ENCODE peak calls at places on chromosomes 1 and 21, in nine cellular contexts. One of them, this sample, is unnamed.

GRCh38 chr1:163170331-163170730 is 32.4 kb downstream of the RGS5 start:
- DNase-seq in mesenchymal stem cell: no peak
- DNase-seq in MM.1S: no peak
- DNase-seq in HCT116: no peak
- DNase-seq in neural progenitor cell: no peak
- DNase-seq in mesendoderm: no peak
- DNase-seq in endodermal cell: no peak
- DNase-seq in fibroblast of lung: peak; percentile 63
- DNase-seq in IMR-90: peak; percentile 18
- DNase-seq in this sample: no peak

GRCh38 chr1:14598007-14598497 is 433 bp upstream of the KAZN start:
- DNase-seq in mesenchymal stem cell: no peak
- DNase-seq in MM.1S: no peak
- DNase-seq in HCT116: no peak
- DNase-seq in neural progenitor cell: peak; percentile 67
- DNase-seq in mesendoderm: peak; percentile 62
- DNase-seq in endodermal cell: peak; percentile 81
- DNase-seq in fibroblast of lung: no peak
- DNase-seq in IMR-90: no peak
- DNase-seq in this sample: no peak

GRCh38 chr1:208081972-208082371 is 162.2 kb downstream of the PLXNA2 start:
- DNase-seq in mesenchymal stem cell: no peak
- DNase-seq in MM.1S: no peak
- DNase-seq in HCT116: no peak
- DNase-seq in neural progenitor cell: peak; percentile 75
- DNase-seq in mesendoderm: peak; percentile 51
- DNase-seq in endodermal cell: peak; percentile 75
- DNase-seq in fibroblast of lung: peak; percentile 16
- DNase-seq in IMR-90: no peak
- DNase-seq in this sample: no peak

GRCh38 chr1:94105957-94106529 is 14.9 kb downstream of the ABCA4 start:
- DNase-seq in mesenchymal stem cell: no peak
- DNase-seq in MM.1S: peak; percentile 61
- DNase-seq in HCT116: no peak
- DNase-seq in neural progenitor cell: no peak
- DNase-seq in mesendoderm: no peak
- DNase-seq in endodermal cell: no peak
- DNase-seq in fibroblast of lung: peak; percentile 60
- DNase-seq in IMR-90: peak; percentile 46
- DNase-seq in this sample: no peak

GRCh38 chr1:183920651-183921050 is 115.7 kb downstream of the RGL1 start:
- DNase-seq in mesenchymal stem cell: no peak
- DNase-seq in MM.1S: no peak
- DNase-seq in HCT116: no peak
- DNase-seq in neural progenitor cell: no peak
- DNase-seq in mesendoderm: no peak
- DNase-seq in endodermal cell: no peak
- DNase-seq in fibroblast of lung: no peak
- DNase-seq in IMR-90: no peak
- DNase-seq in this sample: no peak

GRCh38 chr1:175708787-175709186 is 34.6 kb downstream of the TNR start:
- DNase-seq in mesenchymal stem cell: peak; percentile 4
- DNase-seq in MM.1S: peak; percentile 13
- DNase-seq in HCT116: no peak
- DNase-seq in neural progenitor cell: no peak
- DNase-seq in mesendoderm: no peak
- DNase-seq in endodermal cell: no peak
- DNase-seq in fibroblast of lung: no peak
- DNase-seq in IMR-90: no peak
- DNase-seq in this sample: peak; percentile 17

GRCh38 chr1:109776206-109776835 is 12.6 kb upstream of the EPS8L3 start:
- DNase-seq in mesenchymal stem cell: no peak
- DNase-seq in MM.1S: no peak
- DNase-seq in HCT116: no peak
- DNase-seq in neural progenitor cell: no peak
- DNase-seq in mesendoderm: no peak
- DNase-seq in endodermal cell: peak; percentile 39
- DNase-seq in fibroblast of lung: no peak
- DNase-seq in IMR-90: no peak
- DNase-seq in this sample: no peak

GRCh38 chr1:44759077-44759476 is 16.3 kb upstream of the RPS8 start:
- DNase-seq in mesenchymal stem cell: no peak
- DNase-seq in MM.1S: no peak
- DNase-seq in HCT116: no peak
- DNase-seq in neural progenitor cell: no peak
- DNase-seq in mesendoderm: no peak
- DNase-seq in endodermal cell: no peak
- DNase-seq in fibroblast of lung: no peak
- DNase-seq in IMR-90: no peak
- DNase-seq in this sample: no peak

GRCh38 chr1:203968728-203969127 is 104.2 kb upstream of the SOX13 start:
- DNase-seq in mesenchymal stem cell: no peak
- DNase-seq in MM.1S: no peak
- DNase-seq in HCT116: no peak
- DNase-seq in neural progenitor cell: no peak
- DNase-seq in mesendoderm: no peak
- DNase-seq in endodermal cell: no peak
- DNase-seq in fibroblast of lung: no peak
- DNase-seq in IMR-90: no peak
- DNase-seq in this sample: no peak

GRCh38 chr1:98030483-98030882 is 109.6 kb upstream of the DPYD start:
- DNase-seq in mesenchymal stem cell: peak; percentile 18
- DNase-seq in MM.1S: no peak
- DNase-seq in HCT116: no peak
- DNase-seq in neural progenitor cell: no peak
- DNase-seq in mesendoderm: no peak
- DNase-seq in endodermal cell: no peak
- DNase-seq in fibroblast of lung: peak; percentile 88
- DNase-seq in IMR-90: peak; percentile 87
- DNase-seq in this sample: peak; percentile 89

GRCh38 chr1:28512058-28512611 is 6.3 kb downstream of the RCC1 start:
- DNase-seq in mesenchymal stem cell: peak; percentile 31
- DNase-seq in MM.1S: no peak
- DNase-seq in HCT116: no peak
- DNase-seq in neural progenitor cell: no peak
- DNase-seq in mesendoderm: peak; percentile 74
- DNase-seq in endodermal cell: peak; percentile 62
- DNase-seq in fibroblast of lung: no peak
- DNase-seq in IMR-90: peak; percentile 37
- DNase-seq in this sample: no peak

GRCh38 chr1:32246888-32247273 is at the start of gene FAM167B:
- DNase-seq in mesenchymal stem cell: no peak
- DNase-seq in MM.1S: no peak
- DNase-seq in HCT116: no peak
- DNase-seq in neural progenitor cell: no peak
- DNase-seq in mesendoderm: no peak
- DNase-seq in endodermal cell: no peak
- DNase-seq in fibroblast of lung: peak; percentile 72
- DNase-seq in IMR-90: peak; percentile 71
- DNase-seq in this sample: peak; percentile 56

GRCh38 chr1:85581802-85582686 is 1.5 kb downstream of the CCN1 start:
- DNase-seq in mesenchymal stem cell: peak; percentile 82
- DNase-seq in MM.1S: no peak
- DNase-seq in HCT116: no peak
- DNase-seq in neural progenitor cell: peak; percentile 66
- DNase-seq in mesendoderm: peak; percentile 86
- DNase-seq in endodermal cell: peak; percentile 78
- DNase-seq in fibroblast of lung: peak; percentile 79
- DNase-seq in IMR-90: peak; percentile 76
- DNase-seq in this sample: peak; percentile 89

GRCh38 chr1:16208270-16208987 is 4.0 kb downstream of the ARHGEF19 start:
- DNase-seq in mesenchymal stem cell: peak; percentile 36
- DNase-seq in MM.1S: no peak
- DNase-seq in HCT116: no peak
- DNase-seq in neural progenitor cell: no peak
- DNase-seq in mesendoderm: no peak
- DNase-seq in endodermal cell: no peak
- DNase-seq in fibroblast of lung: peak; percentile 52
- DNase-seq in IMR-90: peak; percentile 31
- DNase-seq in this sample: peak; percentile 22
- H3K4me3 ChIP-seq in mesenchymal stem cell: no peak overlapping the region
- H3K4me3 ChIP-seq in MM.1S: no peak overlapping the region
- H3K4me3 ChIP-seq in HCT116: peak overlapping the region; percentile 88
- H3K4me3 ChIP-seq in neural progenitor cell: no peak overlapping the region
- H3K4me3 ChIP-seq in mesendoderm: no peak overlapping the region
- H3K4me3 ChIP-seq in endodermal cell: no peak overlapping the region
- H3K4me3 ChIP-seq in fibroblast of lung: no peak overlapping the region
- H3K4me3 ChIP-seq in IMR-90: no peak overlapping the region
- H3K4me3 ChIP-seq in this sample: no peak overlapping the region

GRCh38 chr1:227244339-227245118 is 73.8 kb downstream of the CDC42BPA start:
- DNase-seq in mesenchymal stem cell: no peak
- DNase-seq in MM.1S: no peak
- DNase-seq in HCT116: no peak
- DNase-seq in neural progenitor cell: no peak
- DNase-seq in mesendoderm: no peak
- DNase-seq in endodermal cell: no peak
- DNase-seq in fibroblast of lung: no peak
- DNase-seq in IMR-90: no peak
- DNase-seq in this sample: no peak
- H3K27ac ChIP-seq in mesenchymal stem cell: no peak overlapping the region
- H3K27ac ChIP-seq in MM.1S: no peak overlapping the region
- H3K27ac ChIP-seq in HCT116: peak overlapping the region; percentile 2
- H3K27ac ChIP-seq in neural progenitor cell: no peak overlapping the region
- H3K27ac ChIP-seq in mesendoderm: no peak overlapping the region
- H3K27ac ChIP-seq in endodermal cell: no peak overlapping the region
- H3K27ac ChIP-seq in fibroblast of lung: no peak overlapping the region
- H3K27ac ChIP-seq in IMR-90: no peak overlapping the region
- H3K27ac ChIP-seq in this sample: no peak overlapping the region

GRCh38 chr21:39885119-39885848 is 18.0 kb downstream of the PCP4 start:
- DNase-seq in mesenchymal stem cell: no peak
- DNase-seq in MM.1S: no peak
- DNase-seq in HCT116: no peak
- DNase-seq in neural progenitor cell: peak; percentile 47
- DNase-seq in mesendoderm: no peak
- DNase-seq in endodermal cell: no peak
- DNase-seq in fibroblast of lung: peak; percentile 21
- DNase-seq in IMR-90: no peak
- DNase-seq in this sample: no peak
- H3K9ac ChIP-seq in mesenchymal stem cell: no peak overlapping the region
- H3K9ac ChIP-seq in MM.1S: no peak overlapping the region
- H3K9ac ChIP-seq in HCT116: no peak overlapping the region
- H3K9ac ChIP-seq in neural progenitor cell: no peak overlapping the region
- H3K9ac ChIP-seq in mesendoderm: no peak overlapping the region
- H3K9ac ChIP-seq in endodermal cell: no peak overlapping the region
- H3K9ac ChIP-seq in fibroblast of lung: no peak overlapping the region
- H3K9ac ChIP-seq in IMR-90: no peak overlapping the region
- H3K9ac ChIP-seq in this sample: no peak overlapping the region

GRCh38 chr1:226622012-226622411 is 73.4 kb downstream of the STUM start:
- DNase-seq in mesenchymal stem cell: no peak
- DNase-seq in MM.1S: no peak
- DNase-seq in HCT116: no peak
- DNase-seq in neural progenitor cell: no peak
- DNase-seq in mesendoderm: no peak
- DNase-seq in endodermal cell: no peak
- DNase-seq in fibroblast of lung: no peak
- DNase-seq in IMR-90: no peak
- DNase-seq in this sample: no peak

GRCh38 chr1:226617109-226617508 is 68.5 kb downstream of the STUM start:
- DNase-seq in mesenchymal stem cell: no peak
- DNase-seq in MM.1S: no peak
- DNase-seq in HCT116: no peak
- DNase-seq in neural progenitor cell: no peak
- DNase-seq in mesendoderm: no peak
- DNase-seq in endodermal cell: peak; percentile 27
- DNase-seq in fibroblast of lung: no peak
- DNase-seq in IMR-90: no peak
- DNase-seq in this sample: no peak

GRCh38 chr1:226618380-226618779 is 69.8 kb downstream of the STUM start:
- DNase-seq in mesenchymal stem cell: no peak
- DNase-seq in MM.1S: no peak
- DNase-seq in HCT116: no peak
- DNase-seq in neural progenitor cell: no peak
- DNase-seq in mesendoderm: no peak
- DNase-seq in endodermal cell: peak; percentile 29
- DNase-seq in fibroblast of lung: no peak
- DNase-seq in IMR-90: no peak
- DNase-seq in this sample: no peak

GRCh38 chr1:226616636-226617035 is 68.1 kb downstream of the STUM start:
- DNase-seq in mesenchymal stem cell: no peak
- DNase-seq in MM.1S: no peak
- DNase-seq in HCT116: no peak
- DNase-seq in neural progenitor cell: no peak
- DNase-seq in mesendoderm: no peak
- DNase-seq in endodermal cell: no peak
- DNase-seq in fibroblast of lung: no peak
- DNase-seq in IMR-90: no peak
- DNase-seq in this sample: no peak

DNA sequence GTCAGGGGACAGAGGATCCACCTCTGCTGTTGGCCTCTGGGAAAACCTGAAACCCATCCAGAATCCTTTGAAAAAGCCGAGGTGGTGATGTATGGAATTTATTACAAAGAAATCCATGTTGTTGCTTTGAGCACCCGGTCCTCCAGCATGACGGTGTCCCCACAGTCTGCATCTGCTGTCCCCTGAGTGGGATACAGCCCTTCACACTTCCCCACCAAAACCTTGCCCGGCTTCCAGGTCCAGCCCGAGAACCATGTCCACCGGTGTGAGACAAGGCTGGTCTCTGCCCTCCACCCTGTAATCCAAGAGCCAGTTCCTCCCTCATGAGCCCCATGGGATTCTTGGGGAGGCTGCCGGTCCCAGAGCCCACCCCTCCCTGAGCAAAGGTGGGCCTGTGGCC is 70.5 kb downstream of the STUM start:
- DNase-seq in mesenchymal stem cell: no peak
- DNase-seq in MM.1S: no peak
- DNase-seq in HCT116: no peak
- DNase-seq in neural progenitor cell: no peak
- DNase-seq in mesendoderm: no peak
- DNase-seq in endodermal cell: peak; percentile 35
- DNase-seq in fibroblast of lung: no peak
- DNase-seq in IMR-90: no peak
- DNase-seq in this sample: no peak
- H3K4me3 ChIP-seq in mesenchymal stem cell: no peak overlapping the region
- H3K4me3 ChIP-seq in MM.1S: no peak overlapping the region
- H3K4me3 ChIP-seq in HCT116: no peak overlapping the region
- H3K4me3 ChIP-seq in neural progenitor cell: no peak overlapping the region
- H3K4me3 ChIP-seq in mesendoderm: no peak overlapping the region
- H3K4me3 ChIP-seq in endodermal cell: no peak overlapping the region
- H3K4me3 ChIP-seq in fibroblast of lung: no peak overlapping the region
- H3K4me3 ChIP-seq in IMR-90: no peak overlapping the region
- H3K4me3 ChIP-seq in this sample: no peak overlapping the region

DNA sequence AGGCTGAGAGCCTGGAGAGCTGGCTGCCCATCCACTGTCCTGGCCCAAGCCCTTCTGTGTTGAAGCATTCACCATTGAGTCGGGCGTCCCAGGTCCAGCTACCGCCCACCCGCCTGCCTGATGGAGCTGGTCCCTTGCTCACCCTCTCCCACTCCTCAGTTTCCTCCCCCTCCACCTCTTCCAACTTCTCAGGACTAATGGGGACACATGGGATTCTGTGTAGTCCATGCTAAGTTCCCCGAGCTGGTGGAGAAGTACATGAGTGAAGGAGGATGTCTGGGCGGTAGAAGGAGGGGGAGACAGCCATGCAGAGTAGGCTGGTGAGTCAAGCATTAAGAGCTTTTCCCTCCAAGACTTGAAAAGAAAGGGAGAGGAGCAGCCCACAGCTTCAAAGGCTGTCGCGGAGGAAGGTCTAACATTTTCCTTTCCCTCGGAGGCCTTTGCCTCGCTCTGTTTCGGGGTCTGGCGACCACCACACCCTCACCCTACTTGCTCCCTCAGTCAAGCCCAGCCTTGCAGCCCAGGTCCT is 561 bp downstream of the SLC26A9 start:
- DNase-seq in mesenchymal stem cell: no peak
- DNase-seq in MM.1S: no peak
- DNase-seq in HCT116: no peak
- DNase-seq in neural progenitor cell: no peak
- DNase-seq in mesendoderm: no peak
- DNase-seq in endodermal cell: no peak
- DNase-seq in fibroblast of lung: no peak
- DNase-seq in IMR-90: no peak
- DNase-seq in this sample: no peak
- H3K27ac ChIP-seq in mesenchymal stem cell: no peak overlapping the region
- H3K27ac ChIP-seq in MM.1S: no peak overlapping the region
- H3K27ac ChIP-seq in HCT116: no peak overlapping the region
- H3K27ac ChIP-seq in neural progenitor cell: no peak overlapping the region
- H3K27ac ChIP-seq in mesendoderm: no peak overlapping the region
- H3K27ac ChIP-seq in endodermal cell: no peak overlapping the region
- H3K27ac ChIP-seq in fibroblast of lung: no peak overlapping the region
- H3K27ac ChIP-seq in IMR-90: no peak overlapping the region
- H3K27ac ChIP-seq in this sample: no peak overlapping the region